ENCODE peak calls at places on chromosomes 11 and 22, in eight cellular contexts. C is activated gamma-delta T cell; Y is esophagus squamous epithelium; Z is naive thymus-derived CD4-positive, alpha-beta T cell; D is kidney epithelial cell; V is head of caudate nucleus; R is EL; J is HT-29. T is an unnamed sample.
A peak's percentile ranks its signal among the peaks of the same experiment; 100 is the strongest.

GRCh38 chr11:76132268-76132667 is 74.0 kb downstream of the WNT11 start:
- DNase-seq in C (no peak), Y (no peak), Z (no peak), D (no peak), V (no peak), R (no peak), J (no peak), T (no peak)

GRCh38 chr22:40043086-40043485 is 48.3 kb downstream of the FAM83F start:
- DNase-seq in C (no peak), Y (no peak), Z (no peak), D (no peak), V (no peak), R (no peak), J (no peak), T (no peak)

GRCh38 chr11:33324211-33324985 is 67.2 kb downstream of the HIPK3 start:
- DNase-seq in C (no peak), Y (no peak), Z (no peak), D (no peak), V (no peak), R (no peak), J (no peak), T (no peak)

GRCh38 chr22:21641417-21641794 is 696 bp upstream of the SDF2L1 start:
- DNase-seq in C (no peak), Y (no peak), Z (no peak), D (no peak), V (peak; percentile 50), R (peak; percentile 68), J (peak; percentile 70), T (peak; percentile 76)

GRCh38 chr11:8962827-8963226 is 1.4 kb downstream of the TMEM9B start:
- DNase-seq in C (no peak), Y (no peak), Z (no peak), D (no peak), V (no peak), R (no peak), J (no peak), T (no peak)

GRCh38 chr22:17648564-17648963 is 10.0 kb downstream of the BCL2L13 start:
- DNase-seq in C (no peak), Y (no peak), Z (no peak), D (no peak), V (no peak), R (no peak), J (no peak), T (no peak)

GRCh38 chr22:31605851-31606585 is 56.0 kb downstream of the PISD start:
- DNase-seq in C (no peak), Y (no peak), Z (no peak), D (no peak), V (peak; percentile 60), R (no peak), J (no peak), T (no peak)

GRCh38 chr22:29105468-29105867 is 32.6 kb downstream of the KREMEN1 start:
- DNase-seq in C (no peak), Y (no peak), Z (no peak), D (no peak), V (no peak), R (no peak), J (no peak), T (no peak)

GRCh38 chr11:36372101-36372767 is 76.1 kb downstream of the PRR5L start:
- DNase-seq in C (no peak), Y (no peak), Z (no peak), D (no peak), V (no peak), R (peak; percentile 74), J (peak; percentile 57), T (no peak)

GRCh38 chr11:9747816-9748215 is 83.9 kb downstream of the SWAP70 start:
- DNase-seq in C (no peak), Y (no peak), Z (no peak), D (no peak), V (no peak), R (no peak), J (no peak), T (no peak)

GRCh38 chr11:64879226-64879900 is 942 bp upstream of the EHD1 start:
- DNase-seq in C (no peak), Y (no peak), Z (no peak), D (no peak), V (peak; percentile 44), R (no peak), J (no peak), T (no peak)

GRCh38 chr22:45515678-45516077 is 13.0 kb downstream of the FBLN1 start:
- DNase-seq in C (no peak), Y (no peak), Z (no peak), D (no peak), V (no peak), R (no peak), J (no peak), T (no peak)

GRCh38 chr11:67289651-67290479 is 762 bp downstream of the ANKRD13D start:
- DNase-seq in C (no peak), Y (no peak), Z (no peak), D (no peak), V (no peak), R (peak; percentile 42), J (peak; percentile 48), T (no peak)

GRCh38 chr22:41284465-41284864 is 1.5 kb downstream of the RANGAP1 start:
- DNase-seq in C (no peak), Y (no peak), Z (no peak), D (no peak), V (no peak), R (no peak), J (no peak), T (no peak)

GRCh38 chr11:62033191-62034044 is 66.0 kb upstream of the FTH1 start:
- DNase-seq in C (no peak), Y (no peak), Z (no peak), D (no peak), V (no peak), R (peak; percentile 14), J (peak; percentile 47), T (no peak)

GRCh38 chr11:114605370-114605769 is 9.8 kb upstream of the NXPE4 start:
- DNase-seq in C (no peak), Y (no peak), Z (no peak), D (no peak), V (no peak), R (no peak), J (no peak), T (no peak)

GRCh38 chr11:20050551-20051333 is 109.5 kb downstream of the DBX1 start:
- DNase-seq in C (no peak), Y (no peak), Z (no peak), D (no peak), V (no peak), R (peak; percentile 18), J (no peak), T (no peak)

GRCh38 chr11:64688534-64688982 is 34.4 kb downstream of the NRXN2 start:
- DNase-seq in C (peak; percentile 35), Y (no peak), Z (peak; percentile 90), D (peak; percentile 21), V (peak; percentile 95), R (peak; percentile 82), J (peak; percentile 95), T (peak; percentile 70)

GRCh38 chr22:17954860-17955587 is 69.3 kb downstream of the MICAL3 start:
- DNase-seq in C (no peak), Y (no peak), Z (no peak), D (no peak), V (no peak), R (no peak), J (no peak), T (no peak)

GRCh38 chr11:1515082-1516060 is 28.8 kb upstream of the MOB2 start:
- DNase-seq in C (peak; percentile 46), Y (no peak), Z (peak; percentile 77), D (no peak), V (peak; percentile 91), R (peak; percentile 62), J (peak; percentile 80), T (peak; percentile 99)

GRCh38 chr11:75140269-75141138 is 10.4 kb upstream of the SLCO2B1 start:
- DNase-seq in C (peak; percentile 57), Y (no peak), Z (peak; percentile 82), D (no peak), V (peak; percentile 77), R (peak; percentile 36), J (peak; percentile 73), T (peak; percentile 79)

GRCh38 chr11:280762-281485 is 2.7 kb downstream of the NLRP6 start:
- DNase-seq in C (no peak), Y (no peak), Z (peak; percentile 52), D (no peak), V (no peak), R (no peak), J (no peak), T (no peak)

T was measured in HuH-7.